ENCODE peak calls at places on chromosomes 16 and 17, in five cellular contexts. One of them, this sample, is unnamed.

GRCh38 chr17:43852571-43852970 is 5.6 kb downstream of the CD300LG start:
- DNase-seq in osteocyte: no peak
- DNase-seq in CD4-positive, CD25-positive, alpha-beta regulatory T cell: no peak
- DNase-seq in anterior cingulate cortex: no peak
- DNase-seq in dermis microvascular lymphatic vessel endothelial cell: no peak
- DNase-seq in this sample: no peak

GRCh38 chr17:73010414-73010813 is 82.1 kb downstream of the SLC39A11 start:
- DNase-seq in osteocyte: no peak
- DNase-seq in CD4-positive, CD25-positive, alpha-beta regulatory T cell: no peak
- DNase-seq in anterior cingulate cortex: no peak
- DNase-seq in dermis microvascular lymphatic vessel endothelial cell: no peak
- DNase-seq in this sample: no peak

GRCh38 chr17:75315541-75316243 is 26.5 kb upstream of the SLC25A19 start:
- DNase-seq in osteocyte: no peak
- DNase-seq in CD4-positive, CD25-positive, alpha-beta regulatory T cell: no peak
- DNase-seq in anterior cingulate cortex: no peak
- DNase-seq in dermis microvascular lymphatic vessel endothelial cell: no peak
- DNase-seq in this sample: no peak

GRCh38 chr16:50532576-50532975 is 15.6 kb upstream of the NKD1 start:
- DNase-seq in osteocyte: peak
- DNase-seq in CD4-positive, CD25-positive, alpha-beta regulatory T cell: no peak
- DNase-seq in anterior cingulate cortex: no peak
- DNase-seq in dermis microvascular lymphatic vessel endothelial cell: no peak
- DNase-seq in this sample: no peak

GRCh38 chr16:81012974-81013373 is 6.0 kb downstream of the CENPN start:
- DNase-seq in osteocyte: no peak
- DNase-seq in CD4-positive, CD25-positive, alpha-beta regulatory T cell: no peak
- DNase-seq in anterior cingulate cortex: no peak
- DNase-seq in dermis microvascular lymphatic vessel endothelial cell: no peak
- DNase-seq in this sample: no peak

GRCh38 chr16:65117701-65118448 is 4.0 kb downstream of the CDH11 start:
- DNase-seq in osteocyte: peak
- DNase-seq in CD4-positive, CD25-positive, alpha-beta regulatory T cell: no peak
- DNase-seq in anterior cingulate cortex: peak
- DNase-seq in dermis microvascular lymphatic vessel endothelial cell: peak
- DNase-seq in this sample: peak

GRCh38 chr16:49085689-49086088 is 195.9 kb downstream of the CBLN1 start:
- DNase-seq in osteocyte: no peak
- DNase-seq in CD4-positive, CD25-positive, alpha-beta regulatory T cell: no peak
- DNase-seq in anterior cingulate cortex: no peak
- DNase-seq in dermis microvascular lymphatic vessel endothelial cell: no peak
- DNase-seq in this sample: no peak

GRCh38 chr16:85519540-85520231 is 93.4 kb upstream of the GSE1 start:
- DNase-seq in osteocyte: no peak
- DNase-seq in CD4-positive, CD25-positive, alpha-beta regulatory T cell: no peak
- DNase-seq in anterior cingulate cortex: no peak
- DNase-seq in dermis microvascular lymphatic vessel endothelial cell: no peak
- DNase-seq in this sample: no peak

GRCh38 chr16:2043296-2043979 is 4.2 kb downstream of the NTHL1 start:
- DNase-seq in osteocyte: no peak
- DNase-seq in CD4-positive, CD25-positive, alpha-beta regulatory T cell: no peak
- DNase-seq in anterior cingulate cortex: no peak
- DNase-seq in dermis microvascular lymphatic vessel endothelial cell: no peak
- DNase-seq in this sample: no peak

GRCh38 chr16:48556913-48557351 is 53.0 kb downstream of the N4BP1 start:
- DNase-seq in osteocyte: no peak
- DNase-seq in CD4-positive, CD25-positive, alpha-beta regulatory T cell: no peak
- DNase-seq in anterior cingulate cortex: no peak
- DNase-seq in dermis microvascular lymphatic vessel endothelial cell: peak
- DNase-seq in this sample: no peak

GRCh38 chr17:59829217-59830006 is 63.3 kb downstream of the TUBD1 start:
- DNase-seq in osteocyte: no peak
- DNase-seq in CD4-positive, CD25-positive, alpha-beta regulatory T cell: peak
- DNase-seq in anterior cingulate cortex: no peak
- DNase-seq in dermis microvascular lymphatic vessel endothelial cell: peak
- DNase-seq in this sample: peak

GRCh38 chr17:29292992-29293889 is 707 bp downstream of the NUFIP2 start:
- DNase-seq in osteocyte: peak
- DNase-seq in CD4-positive, CD25-positive, alpha-beta regulatory T cell: peak
- DNase-seq in anterior cingulate cortex: no peak
- DNase-seq in dermis microvascular lymphatic vessel endothelial cell: peak
- DNase-seq in this sample: no peak

GRCh38 chr16:87657621-87658192 is 55.4 kb downstream of the JPH3 start:
- DNase-seq in osteocyte: no peak
- DNase-seq in CD4-positive, CD25-positive, alpha-beta regulatory T cell: no peak
- DNase-seq in anterior cingulate cortex: no peak
- DNase-seq in dermis microvascular lymphatic vessel endothelial cell: peak
- DNase-seq in this sample: no peak

GRCh38 chr17:81741594-81742452 is 29.7 kb downstream of the SLC25A10 start:
- DNase-seq in osteocyte: peak
- DNase-seq in CD4-positive, CD25-positive, alpha-beta regulatory T cell: no peak
- DNase-seq in anterior cingulate cortex: no peak
- DNase-seq in dermis microvascular lymphatic vessel endothelial cell: no peak
- DNase-seq in this sample: no peak

GRCh38 chr17:65324574-65324973 is 187.4 kb downstream of the RGS9 start:
- DNase-seq in osteocyte: no peak
- DNase-seq in CD4-positive, CD25-positive, alpha-beta regulatory T cell: no peak
- DNase-seq in anterior cingulate cortex: no peak
- DNase-seq in dermis microvascular lymphatic vessel endothelial cell: no peak
- DNase-seq in this sample: no peak

GRCh38 chr16:15966420-15967222 is 17.2 kb downstream of the ABCC1 start:
- DNase-seq in osteocyte: no peak
- DNase-seq in CD4-positive, CD25-positive, alpha-beta regulatory T cell: no peak
- DNase-seq in anterior cingulate cortex: no peak
- DNase-seq in dermis microvascular lymphatic vessel endothelial cell: no peak
- DNase-seq in this sample: no peak

GRCh38 chr16:83995756-83996155 is 27.7 kb downstream of the NECAB2 start:
- DNase-seq in osteocyte: no peak
- DNase-seq in CD4-positive, CD25-positive, alpha-beta regulatory T cell: no peak
- DNase-seq in anterior cingulate cortex: no peak
- DNase-seq in dermis microvascular lymphatic vessel endothelial cell: peak
- DNase-seq in this sample: no peak

GRCh38 chr17:41800601-41801373 is 11.0 kb downstream of the P3H4 start:
- DNase-seq in osteocyte: no peak
- DNase-seq in CD4-positive, CD25-positive, alpha-beta regulatory T cell: no peak
- DNase-seq in anterior cingulate cortex: no peak
- DNase-seq in dermis microvascular lymphatic vessel endothelial cell: peak
- DNase-seq in this sample: no peak

GRCh38 chr17:13587487-13588338 is 14.0 kb downstream of the HS3ST3A1 start:
- DNase-seq in osteocyte: no peak
- DNase-seq in CD4-positive, CD25-positive, alpha-beta regulatory T cell: no peak
- DNase-seq in anterior cingulate cortex: no peak
- DNase-seq in dermis microvascular lymphatic vessel endothelial cell: no peak
- DNase-seq in this sample: no peak

GRCh38 chr16:10552998-10553491 is 27.4 kb downstream of the EMP2 start:
- DNase-seq in osteocyte: no peak
- DNase-seq in CD4-positive, CD25-positive, alpha-beta regulatory T cell: peak
- DNase-seq in anterior cingulate cortex: no peak
- DNase-seq in dermis microvascular lymphatic vessel endothelial cell: peak
- DNase-seq in this sample: no peak

GRCh38 chr17:82019905-82020873 is 2.5 kb downstream of the CENPX start:
- DNase-seq in osteocyte: no peak
- DNase-seq in CD4-positive, CD25-positive, alpha-beta regulatory T cell: peak
- DNase-seq in anterior cingulate cortex: no peak
- DNase-seq in dermis microvascular lymphatic vessel endothelial cell: peak
- DNase-seq in this sample: no peak

GRCh38 chr17:56029980-56030624 is 123.2 kb upstream of the ANKFN1 start:
- DNase-seq in osteocyte: no peak
- DNase-seq in CD4-positive, CD25-positive, alpha-beta regulatory T cell: no peak
- DNase-seq in anterior cingulate cortex: no peak
- DNase-seq in dermis microvascular lymphatic vessel endothelial cell: no peak
- DNase-seq in this sample: no peak

GRCh38 chr17:32558997-32559650 is 72.3 kb downstream of the CDK5R1 start:
- DNase-seq in osteocyte: no peak
- DNase-seq in CD4-positive, CD25-positive, alpha-beta regulatory T cell: no peak
- DNase-seq in anterior cingulate cortex: no peak
- DNase-seq in dermis microvascular lymphatic vessel endothelial cell: no peak
- DNase-seq in this sample: no peak